ENCODE peak calls at places on chromosome 6, in five cellular contexts. R is adrenal gland, D is thoracic aorta, S is sigmoid colon, E is OCI-LY7. H is an unnamed sample.

GRCh38 chr6:127918506-127919427 is 17.9 kb upstream of the THEMIS start:
- DNase-seq in R (no peak), D (no peak), S (no peak), E (no peak), H (no peak)

GRCh38 chr6:53065266-53066058 is at the start of gene FBXO9:
- DNase-seq in R (no peak), D (no peak), S (peak), E (peak), H (peak)

GRCh38 chr6:12485837-12486236 is 195.7 kb downstream of the EDN1 start:
- DNase-seq in R (no peak), D (no peak), S (no peak), E (no peak), H (no peak)

GRCh38 chr6:16505711-16506362 is 255.4 kb downstream of the ATXN1 start:
- DNase-seq in R (peak), D (no peak), S (peak), E (no peak), H (no peak)

GRCh38 chr6:149566372-149567193 is at the start of gene GINM1:
- DNase-seq in R (peak), D (no peak), S (peak), E (peak), H (peak)

GRCh38 chr6:72653032-72653431 is 31.2 kb downstream of the KCNQ5 start:
- DNase-seq in R (no peak), D (no peak), S (no peak), E (peak), H (no peak)

GRCh38 chr6:158016571-158017383 is 35.1 kb downstream of the SYNJ2 start:
- DNase-seq in R (no peak), D (no peak), S (peak), E (no peak), H (no peak)

GRCh38 chr6:76351275-76351674 is 278.8 kb upstream of the IMPG1 start:
- DNase-seq in R (no peak), D (no peak), S (no peak), E (no peak), H (no peak)

GRCh38 chr6:16684896-16685554 is 76.2 kb downstream of the ATXN1 start:
- DNase-seq in R (no peak), D (no peak), S (no peak), E (no peak), H (no peak)

DNA sequence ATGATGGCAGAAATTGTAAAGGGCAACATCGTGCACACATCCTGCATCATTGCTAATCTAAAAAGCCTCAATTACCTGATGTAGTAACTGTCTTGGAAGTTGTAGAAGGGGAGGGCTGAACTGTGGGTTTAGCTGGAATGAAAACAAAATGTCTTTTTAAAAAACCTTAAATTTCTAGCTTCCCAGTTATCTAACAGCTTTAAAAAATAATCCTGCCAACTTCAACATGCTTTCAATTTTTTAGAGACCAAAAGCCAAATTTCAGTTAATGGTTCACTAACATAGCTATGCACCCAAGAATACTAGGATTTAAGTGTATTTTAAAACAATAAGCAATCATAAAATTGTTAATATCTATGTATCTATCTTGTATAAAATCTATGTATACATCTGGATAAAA is 11.9 kb downstream of the CD164 start:
- DNase-seq in R (no peak), D (no peak), S (no peak), E (no peak), H (no peak)
- H3K4me3 ChIP-seq in R (no peak), D (no peak), S (no peak), E (no peak), H (no peak)

DNA sequence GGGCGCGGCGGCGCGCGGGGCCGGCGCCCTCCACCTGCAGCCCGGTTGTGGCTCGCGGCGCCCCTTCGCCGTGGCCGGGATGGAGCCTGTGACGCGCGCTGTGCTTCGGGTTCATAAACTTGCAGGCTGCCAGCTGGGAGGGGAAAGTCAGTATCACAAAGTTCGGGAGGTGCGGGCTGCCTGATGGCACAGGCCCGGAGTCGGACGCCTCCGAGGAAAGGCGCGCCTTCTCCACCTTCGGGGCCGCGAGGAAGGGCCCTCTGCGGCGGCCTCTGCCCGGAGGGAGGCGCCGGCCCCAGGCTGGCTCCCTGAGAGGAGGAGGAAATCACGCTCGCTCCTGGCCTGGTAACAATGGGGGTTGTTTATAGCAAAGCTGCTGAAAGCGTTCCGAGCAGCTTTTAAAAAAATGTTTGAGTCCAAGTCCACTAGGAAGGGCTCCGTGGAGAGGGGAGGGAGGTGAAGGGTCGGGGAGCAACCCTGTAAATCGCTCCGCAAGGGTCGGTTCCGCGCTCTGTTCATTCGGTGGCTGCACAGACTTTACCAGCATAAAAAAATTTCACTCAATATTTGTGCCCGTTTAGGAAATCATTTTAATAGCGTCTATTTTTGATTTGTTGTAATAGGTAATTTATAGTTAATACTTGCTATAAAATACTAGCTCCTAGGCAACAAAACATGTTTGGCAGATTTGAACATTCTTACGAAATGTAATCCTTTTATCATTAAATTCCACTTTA is 1.0 kb downstream of the AFDN start:
- DNase-seq in R (peak), D (no peak), S (peak), E (peak), H (peak)
- H3K27ac ChIP-seq in R (peak), D (no peak), S (peak), E (no peak), H (peak)

GRCh38 chr6:7172605-7173185 is 64.9 kb downstream of the RREB1 start:
- DNase-seq in R (no peak), D (no peak), S (no peak), E (no peak), H (peak)
- H3K4me3 ChIP-seq in R (no peak), D (peak), S (no peak), E (no peak), H (no peak)

GRCh38 chr6:136535017-136535416 is 15.2 kb downstream of the MAP7 start:
- DNase-seq in R (no peak), D (no peak), S (no peak), E (no peak), H (no peak)
- H3K27ac ChIP-seq in R (no peak), D (no peak), S (no peak), E (no peak), H (no peak)

DNA sequence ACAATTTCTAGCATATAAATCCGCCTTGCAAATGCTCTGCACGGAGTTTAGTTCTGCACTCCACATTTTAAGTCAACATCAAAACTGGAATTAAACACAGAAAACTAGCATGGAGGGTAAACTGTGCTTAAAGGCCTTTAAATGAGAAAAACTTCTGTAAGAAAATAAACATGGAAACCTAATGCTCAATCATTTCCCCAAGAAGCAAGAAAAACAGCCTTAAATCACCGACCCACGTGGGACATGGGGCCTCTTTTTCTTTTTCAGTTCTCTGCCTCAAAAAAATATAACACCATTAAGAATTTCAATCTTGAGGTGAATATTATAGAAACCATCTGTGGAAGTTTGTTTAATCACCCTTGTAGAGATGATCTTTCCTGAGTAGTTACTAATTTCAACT is 5.4 kb downstream of the SIM1 start:
- DNase-seq in R (no peak), D (no peak), S (no peak), E (no peak), H (no peak)
- H3K4me3 ChIP-seq in R (no peak), D (no peak), S (no peak), E (no peak), H (no peak)

GRCh38 chr6:35359346-35359743 is 17.0 kb downstream of the PPARD start:
- DNase-seq in R (no peak), D (no peak), S (peak), E (no peak), H (no peak)
- H3K27ac ChIP-seq in R (peak), D (no peak), S (peak), E (no peak), H (peak)

GRCh38 chr6:2103644-2104523 is 141.5 kb downstream of the GMDS start:
- DNase-seq in R (no peak), D (no peak), S (no peak), E (peak), H (no peak)
- H3K4me3 ChIP-seq in R (no peak), D (peak), S (no peak), E (no peak), H (peak)

H was measured in right cardiac atrium.